ENCODE peak calls at places on chromosomes 3 and 15, in six cellular contexts. One of them, this sample, is unnamed.

GRCh38 chr15:63244399-63244798 is 33.0 kb upstream of the APH1B start:
- DNase-seq in H9: no peak
- DNase-seq in neuronal stem cell: peak
- DNase-seq in mesenchymal stem cell: peak
- DNase-seq in IMR-90: no peak
- DNase-seq in trophoblast cell: no peak
- DNase-seq in this sample: no peak

GRCh38 chr3:125062904-125063618 is 7.3 kb upstream of the HEG1 start:
- DNase-seq in trophoblast cell: peak
- DNase-seq in IMR-90: peak
- DNase-seq in H9: no peak
- DNase-seq in mesenchymal stem cell: peak
- DNase-seq in neuronal stem cell: no peak
- DNase-seq in this sample: no peak

GRCh38 chr15:74170083-74170844 is 3.2 kb upstream of the ISLR start:
- DNase-seq in mesenchymal stem cell: no peak
- DNase-seq in neuronal stem cell: no peak
- DNase-seq in IMR-90: no peak
- DNase-seq in H9: peak
- DNase-seq in trophoblast cell: no peak
- DNase-seq in this sample: no peak

GRCh38 chr3:44939581-44940036 is 36.4 kb downstream of the ZDHHC3 start:
- DNase-seq in H9: no peak
- DNase-seq in mesenchymal stem cell: peak
- DNase-seq in IMR-90: peak
- DNase-seq in neuronal stem cell: no peak
- DNase-seq in trophoblast cell: no peak
- DNase-seq in this sample: no peak

GRCh38 chr15:79973445-79974180 is 2.6 kb upstream of the BCL2A1 start:
- DNase-seq in H9: no peak
- DNase-seq in IMR-90: no peak
- DNase-seq in trophoblast cell: no peak
- DNase-seq in neuronal stem cell: no peak
- DNase-seq in mesenchymal stem cell: no peak
- DNase-seq in this sample: no peak

GRCh38 chr3:152047465-152047864 is 174.0 kb downstream of the SUCNR1 start:
- DNase-seq in trophoblast cell: no peak
- DNase-seq in mesenchymal stem cell: peak
- DNase-seq in H9: no peak
- DNase-seq in neuronal stem cell: no peak
- DNase-seq in IMR-90: peak
- DNase-seq in this sample: no peak

GRCh38 chr3:59563072-59563605 is 513.3 kb upstream of the CFAP20DC start:
- DNase-seq in neuronal stem cell: no peak
- DNase-seq in IMR-90: peak
- DNase-seq in H9: no peak
- DNase-seq in mesenchymal stem cell: peak
- DNase-seq in trophoblast cell: no peak
- DNase-seq in this sample: no peak

GRCh38 chr3:20401253-20401652 is 215.2 kb upstream of the SGO1 start:
- DNase-seq in mesenchymal stem cell: no peak
- DNase-seq in trophoblast cell: no peak
- DNase-seq in H9: no peak
- DNase-seq in IMR-90: no peak
- DNase-seq in neuronal stem cell: no peak
- DNase-seq in this sample: no peak

GRCh38 chr15:84955089-84955848 is 26.4 kb upstream of the PDE8A start:
- DNase-seq in mesenchymal stem cell: peak
- DNase-seq in H9: peak
- DNase-seq in trophoblast cell: peak
- DNase-seq in neuronal stem cell: peak
- DNase-seq in IMR-90: peak
- DNase-seq in this sample: no peak

GRCh38 chr15:58115692-58116091 is 22.5 kb upstream of the AQP9 start:
- DNase-seq in IMR-90: no peak
- DNase-seq in H9: no peak
- DNase-seq in neuronal stem cell: no peak
- DNase-seq in trophoblast cell: peak
- DNase-seq in mesenchymal stem cell: peak
- DNase-seq in this sample: no peak

GRCh38 chr3:196138464-196138863 is 56.6 kb upstream of the TFRC start:
- DNase-seq in IMR-90: peak
- DNase-seq in H9: no peak
- DNase-seq in trophoblast cell: peak
- DNase-seq in neuronal stem cell: no peak
- DNase-seq in mesenchymal stem cell: no peak
- DNase-seq in this sample: no peak

GRCh38 chr15:99509686-99510461 is 55.9 kb upstream of the MEF2A start:
- DNase-seq in H9: no peak
- DNase-seq in mesenchymal stem cell: no peak
- DNase-seq in trophoblast cell: no peak
- DNase-seq in neuronal stem cell: no peak
- DNase-seq in IMR-90: no peak
- DNase-seq in this sample: no peak

GRCh38 chr3:183653209-183654064 is 18.0 kb downstream of the KLHL24 start:
- DNase-seq in H9: no peak
- DNase-seq in mesenchymal stem cell: peak
- DNase-seq in trophoblast cell: no peak
- DNase-seq in neuronal stem cell: no peak
- DNase-seq in IMR-90: no peak
- DNase-seq in this sample: peak

GRCh38 chr3:186636536-186636935 is 3.7 kb upstream of the FETUB start:
- DNase-seq in mesenchymal stem cell: no peak
- DNase-seq in neuronal stem cell: no peak
- DNase-seq in trophoblast cell: peak
- DNase-seq in H9: no peak
- DNase-seq in IMR-90: no peak
- DNase-seq in this sample: no peak

GRCh38 chr3:48352546-48352945 is 19.1 kb upstream of the SPINK8 start:
- DNase-seq in trophoblast cell: no peak
- DNase-seq in IMR-90: no peak
- DNase-seq in mesenchymal stem cell: no peak
- DNase-seq in H9: no peak
- DNase-seq in neuronal stem cell: no peak
- DNase-seq in this sample: no peak
- H4K91ac ChIP-seq in trophoblast cell: no peak
- H4K91ac ChIP-seq in IMR-90: no peak
- H4K91ac ChIP-seq in mesenchymal stem cell: no peak
- H4K91ac ChIP-seq in H9: no peak
- H4K91ac ChIP-seq in neuronal stem cell: no peak
- H4K91ac ChIP-seq in this sample: no peak

DNA sequence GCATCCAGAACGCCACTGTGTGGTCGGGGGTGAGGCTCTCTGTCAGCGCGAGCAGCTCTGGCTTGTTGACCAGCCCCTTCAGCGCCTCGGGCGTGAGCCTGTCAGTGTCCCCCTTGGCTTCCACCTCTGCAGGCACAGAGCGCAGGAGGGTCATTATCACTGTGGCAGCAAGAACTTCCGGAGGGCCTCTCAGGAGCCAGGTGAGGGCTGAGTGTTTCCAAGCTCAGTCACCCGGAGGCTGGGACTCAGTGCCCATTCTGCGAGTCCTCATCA is 9.0 kb downstream of the ARPIN start:
- DNase-seq in neuronal stem cell: no peak
- DNase-seq in mesenchymal stem cell: no peak
- DNase-seq in H9: no peak
- DNase-seq in IMR-90: no peak
- DNase-seq in trophoblast cell: no peak
- DNase-seq in this sample: no peak
- H4K91ac ChIP-seq in neuronal stem cell: no peak
- H4K91ac ChIP-seq in mesenchymal stem cell: no peak
- H4K91ac ChIP-seq in H9: no peak
- H4K91ac ChIP-seq in IMR-90: no peak
- H4K91ac ChIP-seq in trophoblast cell: no peak
- H4K91ac ChIP-seq in this sample: no peak

GRCh38 chr3:2849092-2849491 is 261.1 kb downstream of the IL5RA start:
- DNase-seq in H9: no peak
- DNase-seq in trophoblast cell: no peak
- DNase-seq in IMR-90: no peak
- DNase-seq in mesenchymal stem cell: no peak
- DNase-seq in neuronal stem cell: no peak
- DNase-seq in this sample: no peak
- H4K91ac ChIP-seq in H9: no peak
- H4K91ac ChIP-seq in trophoblast cell: no peak
- H4K91ac ChIP-seq in IMR-90: no peak
- H4K91ac ChIP-seq in mesenchymal stem cell: no peak
- H4K91ac ChIP-seq in neuronal stem cell: no peak
- H4K91ac ChIP-seq in this sample: no peak

GRCh38 chr3:71752911-71753715 is 542 bp upstream of the GPR27 start:
- DNase-seq in mesenchymal stem cell: no peak
- DNase-seq in neuronal stem cell: no peak
- DNase-seq in H9: no peak
- DNase-seq in IMR-90: no peak
- DNase-seq in trophoblast cell: no peak
- DNase-seq in this sample: peak
- H4K91ac ChIP-seq in mesenchymal stem cell: no peak
- H4K91ac ChIP-seq in neuronal stem cell: no peak
- H4K91ac ChIP-seq in H9: no peak
- H4K91ac ChIP-seq in IMR-90: no peak
- H4K91ac ChIP-seq in trophoblast cell: no peak
- H4K91ac ChIP-seq in this sample: no peak

GRCh38 chr3:122787872-122788271 is 5.8 kb downstream of the HSPBAP1 start:
- DNase-seq in neuronal stem cell: no peak
- DNase-seq in mesenchymal stem cell: no peak
- DNase-seq in IMR-90: no peak
- DNase-seq in H9: no peak
- DNase-seq in trophoblast cell: no peak
- DNase-seq in this sample: no peak

GRCh38 chr3:122782804-122783203 is 10.8 kb downstream of the HSPBAP1 start:
- DNase-seq in trophoblast cell: no peak
- DNase-seq in neuronal stem cell: no peak
- DNase-seq in H9: no peak
- DNase-seq in IMR-90: no peak
- DNase-seq in mesenchymal stem cell: no peak
- DNase-seq in this sample: no peak

GRCh38 chr3:122785231-122785630 is 8.4 kb downstream of the HSPBAP1 start:
- DNase-seq in IMR-90: no peak
- DNase-seq in mesenchymal stem cell: no peak
- DNase-seq in H9: no peak
- DNase-seq in trophoblast cell: peak
- DNase-seq in neuronal stem cell: no peak
- DNase-seq in this sample: no peak

GRCh38 chr3:122784436-122784835 is 9.2 kb downstream of the HSPBAP1 start:
- DNase-seq in IMR-90: peak
- DNase-seq in neuronal stem cell: no peak
- DNase-seq in H9: no peak
- DNase-seq in trophoblast cell: peak
- DNase-seq in mesenchymal stem cell: peak
- DNase-seq in this sample: no peak

GRCh38 chr3:122786067-122786466 is 7.6 kb downstream of the HSPBAP1 start:
- DNase-seq in trophoblast cell: peak
- DNase-seq in mesenchymal stem cell: peak
- DNase-seq in neuronal stem cell: no peak
- DNase-seq in IMR-90: peak
- DNase-seq in H9: no peak
- DNase-seq in this sample: no peak
- H4K91ac ChIP-seq in trophoblast cell: no peak
- H4K91ac ChIP-seq in mesenchymal stem cell: no peak
- H4K91ac ChIP-seq in neuronal stem cell: no peak
- H4K91ac ChIP-seq in IMR-90: no peak
- H4K91ac ChIP-seq in H9: no peak
- H4K91ac ChIP-seq in this sample: no peak

This sample was measured in H1.